ENCODE peak calls at places on chromosomes 13 and 19, in six cellular contexts. O is H1, H is H9, F is trophoblast cell, A is neuronal stem cell, K is mesenchymal stem cell. Y is an unnamed sample.

GRCh38 chr13:29369060-29369743 is 226.3 kb downstream of the SLC7A1 start:
- DNase-seq in O (no peak), H (peak; percentile 36), F (peak; percentile 84), A (peak; percentile 50), K (peak; percentile 48), Y (peak; percentile 34)

GRCh38 chr19:2044709-2045500 is 6.1 kb downstream of the MKNK2 start:
- DNase-seq in O (no peak), H (peak; percentile 30), F (no peak), A (no peak), K (no peak), Y (no peak)

GRCh38 chr13:28537149-28537548 is 42.2 kb upstream of the FLT1 start:
- DNase-seq in O (no peak), H (no peak), F (peak; percentile 80), A (no peak), K (no peak), Y (no peak)

GRCh38 chr13:28071424-28071823 is 29.0 kb downstream of the FLT3 start:
- DNase-seq in O (no peak), H (no peak), F (no peak), A (no peak), K (no peak), Y (no peak)

GRCh38 chr19:44689290-44690130 is 9.4 kb upstream of the CEACAM16 start:
- DNase-seq in O (peak; percentile 65), H (peak; percentile 86), F (peak; percentile 72), A (peak; percentile 75), K (peak; percentile 66), Y (peak; percentile 72)

GRCh38 chr19:45275370-45275971 is 24.4 kb downstream of the MARK4 start:
- DNase-seq in O (no peak), H (no peak), F (no peak), A (no peak), K (no peak), Y (peak; percentile 46)

GRCh38 chr19:858868-859843 is at the start of gene CFD:
- DNase-seq in O (no peak), H (no peak), F (no peak), A (no peak), K (no peak), Y (no peak)

GRCh38 chr13:27183561-27184147 is 12.0 kb upstream of the USP12 start:
- DNase-seq in O (no peak), H (no peak), F (peak; percentile 87), A (no peak), K (peak; percentile 83), Y (peak; percentile 72)

GRCh38 chr13:84668637-84669036 is 786.4 kb upstream of the SLITRK1 start:
- DNase-seq in O (no peak), H (no peak), F (no peak), A (no peak), K (no peak), Y (no peak)

DNA sequence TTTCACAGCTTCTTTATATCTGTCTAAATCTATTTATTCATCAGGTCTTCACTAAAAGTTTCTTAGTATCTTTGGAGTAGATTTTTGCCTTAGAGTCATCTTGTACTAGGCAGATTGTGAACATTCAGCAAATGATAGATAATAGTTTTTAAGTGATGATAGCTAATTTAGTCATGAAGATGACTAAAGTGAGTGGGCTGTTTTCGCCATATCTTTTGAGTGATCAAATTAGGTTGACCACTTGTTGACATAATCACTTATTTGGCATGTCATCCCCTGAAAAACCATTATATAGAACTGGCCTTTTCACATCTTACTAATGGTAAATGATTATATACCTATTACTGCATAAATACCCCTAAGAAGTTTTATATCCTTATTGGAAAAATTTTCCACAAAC is 999.2 kb downstream of the PCDH17 start:
- DNase-seq in O (no peak), H (no peak), F (no peak), A (no peak), K (no peak), Y (no peak)
- H3K14ac ChIP-seq in O (no peak overlapping the region), H (no peak overlapping the region), F (no peak overlapping the region), A (no peak overlapping the region), K (no peak overlapping the region), Y (no peak overlapping the region)

DNA sequence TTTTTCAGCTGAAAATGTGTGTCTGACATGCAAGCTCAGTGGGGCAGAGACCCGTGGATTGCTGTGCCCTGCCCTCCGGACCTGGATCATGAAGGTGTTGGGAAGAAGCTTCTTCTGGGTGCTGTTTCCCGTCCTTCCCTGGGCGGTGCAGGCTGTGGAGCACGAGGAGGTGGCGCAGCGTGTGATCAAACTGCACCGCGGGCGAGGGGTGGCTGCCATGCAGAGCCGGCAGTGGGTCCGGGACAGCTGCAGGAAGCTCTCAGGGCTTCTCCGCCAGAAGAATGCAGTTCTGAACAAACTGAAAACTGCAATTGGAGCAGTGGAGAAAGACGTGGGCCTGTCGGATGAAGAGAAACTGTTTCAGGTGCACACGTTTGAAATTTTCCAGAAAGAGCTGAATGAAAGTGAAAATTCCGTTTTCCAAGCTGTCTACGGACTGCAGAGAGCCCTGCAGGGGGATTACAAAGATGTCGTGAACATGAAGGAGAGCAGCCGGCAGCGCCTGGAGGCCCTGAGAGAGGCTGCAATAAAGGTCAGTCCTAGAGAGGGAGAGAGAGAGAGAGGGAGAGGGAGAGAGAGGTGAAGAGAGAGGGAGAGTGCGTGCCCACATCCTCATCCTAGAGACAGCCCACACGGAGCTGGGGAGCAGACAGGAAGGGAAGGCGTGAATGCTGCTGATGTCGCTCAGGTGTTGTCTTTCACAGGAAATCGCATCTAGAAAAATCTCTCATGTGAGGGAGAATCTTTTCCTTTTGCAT is 5.2 kb upstream of the DCUN1D2 start:
- DNase-seq in O (no peak), H (peak; percentile 65), F (no peak), A (no peak), K (peak; percentile 78), Y (peak; percentile 41)
- H2BK5ac ChIP-seq in O (no peak overlapping the region), H (no peak overlapping the region), F (no peak overlapping the region), A (no peak overlapping the region), K (no peak overlapping the region), Y (no peak overlapping the region)

GRCh38 chr19:34049944-34050343 is 122.4 kb upstream of the LSM14A start:
- DNase-seq in O (no peak), H (no peak), F (no peak), A (no peak), K (no peak), Y (no peak)
- H3K14ac ChIP-seq in O (no peak overlapping the region), H (no peak overlapping the region), F (no peak overlapping the region), A (no peak overlapping the region), K (no peak overlapping the region), Y (no peak overlapping the region)

GRCh38 chr13:21537105-21537504 is 66.9 kb downstream of the MICU2 start:
- DNase-seq in O (no peak), H (no peak), F (no peak), A (no peak), K (peak; percentile 48), Y (peak; percentile 11)
- H2BK5ac ChIP-seq in O (no peak overlapping the region), H (no peak overlapping the region), F (no peak overlapping the region), A (no peak overlapping the region), K (no peak overlapping the region), Y (no peak overlapping the region)

DNA sequence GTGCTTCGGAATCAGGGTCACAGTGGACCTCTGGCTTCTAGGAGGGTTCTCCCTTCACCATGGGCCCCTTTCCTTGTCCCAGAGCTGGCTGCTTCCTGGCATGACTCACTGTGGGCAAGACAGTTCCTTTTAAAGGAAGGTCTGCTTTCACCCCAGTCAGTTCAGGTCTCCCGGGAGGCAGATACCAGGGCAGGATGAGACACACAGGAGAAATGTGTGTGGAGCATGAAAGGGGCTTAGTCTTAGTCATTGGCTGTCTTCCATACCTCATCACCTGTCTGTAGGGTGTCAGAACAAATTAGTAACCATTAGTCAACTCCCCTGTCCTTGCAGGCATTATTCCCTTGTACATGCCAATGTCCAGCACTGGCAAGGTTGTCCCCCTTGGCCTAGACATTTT is 76.9 kb upstream of the MEDAG start:
- DNase-seq in O (no peak), H (no peak), F (peak; percentile 45), A (no peak), K (peak; percentile 78), Y (peak; percentile 82)
- H3K14ac ChIP-seq in O (no peak overlapping the region), H (no peak overlapping the region), F (no peak overlapping the region), A (no peak overlapping the region), K (no peak overlapping the region), Y (no peak overlapping the region)

GRCh38 chr19:55495646-55496349 is 7.6 kb downstream of the SSC5D start:
- DNase-seq in O (peak; percentile 58), H (peak; percentile 85), F (peak; percentile 85), A (no peak), K (no peak), Y (no peak)
- H2BK5ac ChIP-seq in O (no peak overlapping the region), H (no peak overlapping the region), F (no peak overlapping the region), A (no peak overlapping the region), K (no peak overlapping the region), Y (no peak overlapping the region)

GRCh38 chr13:40787062-40787461 is 2.3 kb upstream of the SLC25A15 start:
- DNase-seq in O (no peak), H (peak; percentile 5), F (peak; percentile 67), A (no peak), K (peak; percentile 96), Y (peak; percentile 93)
- H3K14ac ChIP-seq in O (no peak overlapping the region), H (no peak overlapping the region), F (no peak overlapping the region), A (no peak overlapping the region), K (no peak overlapping the region), Y (no peak overlapping the region)

GRCh38 chr13:51453308-51453958 is 597 bp upstream of the INTS6 start:
- DNase-seq in O (no peak), H (no peak), F (no peak), A (no peak), K (peak; percentile 87), Y (no peak)
- H2BK5ac ChIP-seq in O (peak overlapping the region; percentile 73), H (no peak overlapping the region), F (peak overlapping the region; percentile 89), A (peak overlapping the region; percentile 39), K (peak overlapping the region; percentile 85), Y (peak overlapping the region; percentile 65)